ENCODE peak calls at places on chromosomes 3 and 15, in nine cellular contexts. S, O, F, A, D, E, T, G and R are unnamed samples. For H3K4me1, the result is how much of the 10 kb centered on the place peaks cover.

GRCh38 chr3:117873236-117873635 is 1161.4 kb downstream of the IGSF11 start:
- DNase-seq in A (no peak), E (no peak), D (no peak), S (no peak), F (no peak), G (peak), T (no peak), O (peak), R (peak)

GRCh38 chr15:90954712-90955671 is at the start of gene RCCD1:
- DNase-seq in G (peak), F (peak), O (peak), A (peak), D (peak), S (peak), T (peak), E (peak), R (peak)

GRCh38 chr15:29708519-29708918 is 113.7 kb downstream of the TJP1 start:
- DNase-seq in F (no peak), E (no peak), O (no peak), S (no peak), D (no peak), G (no peak), T (no peak), A (no peak), R (no peak)

GRCh38 chr15:41982133-41982930 is 10.0 kb upstream of the EHD4 start:
- DNase-seq in T (no peak), O (no peak), S (peak), E (no peak), F (no peak), G (no peak), D (peak), A (peak), R (no peak)

GRCh38 chr3:23915537-23916108 is 1.2 kb downstream of the NKIRAS1 start:
- DNase-seq in F (no peak), D (no peak), G (peak), T (no peak), O (peak), A (no peak), E (no peak), S (no peak), R (no peak)

GRCh38 chr3:134078169-134078821 is 48.6 kb upstream of the SLCO2A1 start:
- DNase-seq in E (peak), F (no peak), D (no peak), A (peak), S (no peak), O (no peak), G (no peak), T (no peak), R (no peak)

GRCh38 chr3:12734960-12735359 is 24.1 kb downstream of the TMEM40 start:
- DNase-seq in O (no peak), E (no peak), D (no peak), T (no peak), S (no peak), G (no peak), F (no peak), A (no peak), R (no peak)

GRCh38 chr3:52022323-52023100 is 26.8 kb upstream of the RPL29 start:
- DNase-seq in A (peak), F (no peak), O (no peak), S (no peak), D (no peak), T (peak), E (no peak), G (peak), R (peak)

GRCh38 chr3:10977864-10978510 is 14.6 kb upstream of the SLC6A1 start:
- DNase-seq in F (no peak), T (no peak), O (no peak), S (no peak), D (no peak), G (no peak), A (no peak), E (no peak), R (no peak)

GRCh38 chr3:56702487-56703315 is 19.6 kb upstream of the TASOR start:
- DNase-seq in G (peak), S (peak), A (no peak), F (peak), D (peak), O (peak), T (peak), E (peak), R (peak)

GRCh38 chr15:85316244-85316934 is 64.0 kb upstream of the AKAP13 start:
- DNase-seq in G (peak), F (no peak), O (peak), A (no peak), T (no peak), D (no peak), E (peak), S (peak), R (no peak)

GRCh38 chr3:102238362-102238761 is 196.5 kb upstream of the ZPLD1 start:
- DNase-seq in D (no peak), A (no peak), E (peak), O (no peak), S (no peak), G (no peak), T (no peak), F (peak), R (no peak)

GRCh38 chr3:122921791-122922651 is 105.5 kb downstream of the SEMA5B start:
- DNase-seq in D (no peak), G (peak), E (no peak), A (peak), F (no peak), O (no peak), S (peak), T (no peak), R (no peak)

GRCh38 chr3:39318311-39318710 is 11.2 kb upstream of the CCR8 start:
- DNase-seq in S (no peak), D (no peak), G (no peak), F (no peak), A (no peak), O (no peak), T (no peak), E (peak), R (no peak)

GRCh38 chr3:14991818-14992612 is 44.6 kb downstream of the NR2C2 start:
- DNase-seq in E (no peak), G (no peak), S (no peak), A (no peak), F (peak), O (no peak), D (no peak), T (no peak), R (no peak)

GRCh38 chr3:39469945-39470344 is 2.5 kb downstream of the MOBP start:
- DNase-seq in A (no peak), T (no peak), O (no peak), F (no peak), G (no peak), E (no peak), S (no peak), D (no peak), R (no peak)

GRCh38 chr3:32819581-32820348 is 2.0 kb downstream of the TRIM71 start:
- DNase-seq in T (no peak), A (no peak), E (no peak), O (no peak), D (no peak), F (no peak), G (peak), S (no peak), R (no peak)

GRCh38 chr3:127597020-127597771 is 1.0 kb upstream of the MCM2 start:
- DNase-seq in E (no peak), T (no peak), G (no peak), F (no peak), A (no peak), D (no peak), O (no peak), S (no peak), R (no peak)
- H3K4me1 ChIP-seq in E (under half), T (under half), G (under half), F (under half), A (under half), D (under half), O (under half), S (under half), R (under half)

DNA sequence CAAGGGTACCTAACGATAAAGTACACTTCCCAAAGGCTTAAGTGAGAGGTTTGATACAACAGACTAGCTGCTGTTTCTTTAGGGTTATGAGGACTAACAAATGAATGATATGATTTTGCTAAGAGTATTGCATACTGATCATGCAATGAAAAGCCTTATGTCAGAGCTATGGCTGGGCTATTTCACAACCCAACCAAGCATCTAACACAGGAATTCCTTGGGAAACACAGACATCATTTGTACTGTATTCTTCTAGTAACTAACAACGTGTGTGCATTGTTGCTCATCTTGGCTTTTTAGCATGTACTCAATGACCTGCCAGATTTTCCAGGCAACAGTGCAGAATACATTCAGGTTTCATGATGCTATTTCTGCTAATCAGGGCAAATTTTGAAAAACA is 19.4 kb downstream of the PDZRN3 start:
- DNase-seq in E (no peak), T (no peak), G (no peak), D (no peak), O (peak), A (no peak), S (no peak), F (peak), R (no peak)
- H3K4me1 ChIP-seq in E (under half), T (under half), G (under half), D (under half), O (under half), A (under half), S (under half), F (under half), R (under half)

GRCh38 chr3:46298871-46299607 is 54.9 kb upstream of the CCR2 start:
- DNase-seq in F (no peak), O (no peak), A (no peak), E (no peak), S (no peak), G (no peak), T (no peak), D (no peak), R (no peak)
- H3K4me1 ChIP-seq in F (under half), O (under half), A (under half), E (under half), S (under half), G (under half), T (under half), D (under half), R (under half)

DNA sequence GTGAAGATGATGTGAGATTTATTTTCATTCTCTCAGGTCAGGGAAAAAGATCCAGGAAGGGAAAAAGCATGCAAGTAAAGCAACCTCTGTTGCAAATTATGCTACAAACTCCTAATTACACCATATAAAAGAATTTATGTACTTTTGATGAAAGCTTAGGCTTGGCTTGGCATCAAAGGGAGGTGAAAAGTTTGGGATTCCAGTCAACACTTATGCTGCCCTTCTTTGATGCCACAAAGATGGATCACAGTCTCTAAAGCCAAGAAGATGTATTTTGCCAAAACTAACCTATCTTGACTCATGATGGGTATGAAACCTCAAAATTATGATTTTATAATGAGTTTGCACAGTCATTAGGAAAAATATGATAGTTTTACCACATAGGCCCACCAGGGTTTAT is 101.0 kb upstream of the CCDC80 start:
- DNase-seq in T (no peak), A (no peak), E (no peak), G (no peak), S (no peak), O (no peak), D (no peak), F (no peak), R (no peak)
- H3K4me1 ChIP-seq in T (under half), A (under half), E (under half), G (under half), S (under half), O (under half), D (under half), F (under half), R (under half)

DNA sequence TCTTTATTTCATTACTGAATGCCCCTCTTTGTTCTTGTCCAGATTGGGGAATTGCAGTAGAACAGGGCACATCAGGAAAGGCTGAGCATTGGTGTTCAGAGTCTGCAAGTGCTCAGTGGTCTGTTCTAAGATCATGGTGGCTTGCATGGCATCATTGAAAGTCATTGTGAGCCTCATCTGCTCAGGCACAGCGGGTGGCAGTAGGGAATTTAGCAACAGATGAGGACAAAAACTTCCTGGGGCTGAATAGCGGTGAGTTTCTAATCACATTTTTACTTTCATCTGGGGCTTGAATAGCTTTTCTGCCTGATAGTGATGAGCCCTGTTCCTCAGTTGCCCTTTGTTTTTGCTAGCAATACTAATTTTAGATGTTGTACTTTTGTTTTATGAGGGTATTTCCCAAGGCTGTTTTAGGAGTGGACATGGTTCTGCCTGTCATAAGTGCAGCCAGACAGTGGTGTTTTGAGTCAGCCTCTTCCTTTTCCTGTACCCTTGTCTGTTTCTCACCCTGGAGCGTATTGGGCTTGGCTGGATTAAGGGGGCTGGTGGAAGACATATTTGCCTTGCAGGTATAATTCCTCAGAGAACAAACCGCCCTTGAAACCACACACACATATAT is 127.2 kb upstream of the IL12A start:
- DNase-seq in T (no peak), F (peak), S (no peak), A (no peak), D (no peak), O (no peak), G (no peak), E (no peak), R (no peak)
- H3K4me1 ChIP-seq in T (half or more), F (half or more), S (under half), A (half or more), D (under half), O (under half), G (under half), E (under half), R (under half)

DNA sequence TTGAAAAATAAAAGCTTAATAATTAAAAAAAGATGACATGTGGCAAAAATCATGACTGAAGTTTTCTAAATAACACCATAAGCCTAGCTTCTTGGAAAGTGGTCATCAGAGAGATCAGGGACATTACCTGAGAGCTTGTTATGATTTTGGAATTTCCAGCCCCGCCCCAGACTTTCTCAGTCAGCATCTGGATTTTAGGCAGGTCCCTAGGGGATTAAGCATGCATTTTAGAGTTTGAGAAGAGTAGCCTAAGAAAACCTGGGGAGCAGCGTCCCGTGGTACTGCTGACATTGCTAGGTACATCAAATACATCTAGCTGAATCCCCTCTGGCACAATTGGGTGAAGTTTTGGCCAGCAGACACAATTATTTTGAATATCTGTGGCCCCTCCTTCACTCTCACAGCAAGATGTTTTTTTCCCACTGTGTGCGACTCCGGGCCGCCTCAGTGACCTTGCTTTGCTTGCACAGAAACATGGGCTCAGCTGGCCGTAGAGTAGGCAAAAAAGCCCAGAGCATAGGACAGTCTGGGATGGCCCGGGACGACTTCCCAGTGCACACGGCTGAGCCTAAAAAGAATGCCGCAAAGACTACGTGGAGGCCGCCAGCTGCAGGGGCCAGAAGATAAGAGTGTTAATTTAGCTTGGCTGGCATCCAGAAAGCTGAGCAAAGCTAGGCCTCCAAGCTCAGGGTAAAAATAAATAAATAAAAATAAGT is 58.6 kb upstream of the MEF2A start:
- DNase-seq in D (no peak), G (peak), T (peak), O (peak), A (no peak), F (no peak), E (no peak), S (no peak), R (peak)
- H3K4me1 ChIP-seq in D (under half), G (under half), T (under half), O (under half), A (under half), F (under half), E (under half), S (under half), R (under half)

GRCh38 chr15:31318429-31318828 is 8.2 kb upstream of the KLF13 start:
- DNase-seq in G (no peak), S (no peak), A (no peak), E (no peak), F (no peak), D (no peak), O (no peak), T (no peak), R (no peak)

GRCh38 chr15:31320022-31320421 is 6.6 kb upstream of the KLF13 start:
- DNase-seq in T (no peak), A (no peak), G (no peak), F (no peak), S (no peak), O (no peak), D (no peak), E (no peak), R (no peak)

GRCh38 chr15:31322486-31322885 is 4.1 kb upstream of the KLF13 start:
- DNase-seq in E (no peak), S (no peak), G (no peak), A (no peak), D (no peak), O (no peak), T (no peak), F (no peak), R (no peak)

GRCh38 chr15:31323627-31324026 is 3.0 kb upstream of the KLF13 start:
- DNase-seq in D (no peak), G (no peak), T (no peak), E (no peak), S (no peak), A (no peak), F (no peak), O (no peak), R (no peak)

DNA sequence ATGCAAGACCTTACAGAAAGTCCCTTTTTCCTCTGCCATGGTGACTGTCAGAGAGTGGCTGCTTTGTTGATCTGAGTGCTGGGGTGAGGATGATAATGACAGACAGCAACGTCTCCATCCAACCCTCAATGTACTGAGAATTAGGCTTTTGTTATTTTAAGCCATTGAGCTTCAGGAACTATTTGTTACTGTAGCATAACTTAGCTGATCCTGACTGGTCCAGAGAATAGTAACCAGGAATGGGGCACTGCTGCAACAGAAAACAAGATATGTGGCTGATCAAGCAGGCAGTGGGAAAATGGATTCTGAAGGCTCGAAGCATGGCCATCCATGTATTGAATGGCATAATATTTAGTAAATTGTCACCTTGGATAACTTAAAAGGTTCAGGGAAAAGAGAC is 5.2 kb upstream of the KLF13 start:
- DNase-seq in D (no peak), A (no peak), E (no peak), G (no peak), O (no peak), F (no peak), S (no peak), T (no peak), R (no peak)
- H3K4me1 ChIP-seq in D (under half), A (under half), E (under half), G (under half), O (under half), F (under half), S (under half), T (under half), R (under half)